ENCODE peak calls at places on chromosomes 7 and 10, in five cellular contexts. E, I, W, J and F are unnamed samples. For H3K4me1, the result is how much of the 10 kb centered on the place peaks cover.

GRCh38 chr7:1925973-1926907 is 256.2 kb downstream of the ELFN1 start:
- DNase-seq in E (no peak), I (no peak), W (no peak), J (peak), F (no peak)

GRCh38 chr10:110914411-110914810 is 4.6 kb downstream of the BBIP1 start:
- DNase-seq in E (no peak), I (no peak), W (no peak), J (no peak), F (no peak)

GRCh38 chr10:79454259-79454658 is 8.8 kb upstream of the ZCCHC24 start:
- DNase-seq in E (peak), I (no peak), W (no peak), J (no peak), F (no peak)

GRCh38 chr10:47261121-47261520 is 38.9 kb upstream of the GDF10 start:
- DNase-seq in E (no peak), I (no peak), W (no peak), J (peak), F (no peak)

GRCh38 chr7:16556359-16556758 is 29.7 kb downstream of the LRRC72 start:
- DNase-seq in E (no peak), I (no peak), W (no peak), J (no peak), F (no peak)

GRCh38 chr10:24952701-24953349 is 419 bp upstream of the PRTFDC1 start:
- DNase-seq in E (peak), I (peak), W (peak), J (peak), F (peak)

GRCh38 chr10:110151467-110151866 is 55.9 kb upstream of the MXI1 start:
- DNase-seq in E (no peak), I (no peak), W (no peak), J (no peak), F (no peak)

GRCh38 chr10:114346176-114347031 is 57.9 kb downstream of the AFAP1L2 start:
- DNase-seq in E (no peak), I (peak), W (no peak), J (no peak), F (no peak)

GRCh38 chr10:31125789-31126188 is 94.1 kb upstream of the ZNF438 start:
- DNase-seq in E (no peak), I (no peak), W (no peak), J (no peak), F (no peak)

GRCh38 chr10:5355762-5356478 is 8.8 kb upstream of the UCN3 start:
- DNase-seq in E (no peak), I (no peak), W (no peak), J (no peak), F (no peak)

GRCh38 chr7:127629268-127629854 is 11.4 kb upstream of the PAX4 start:
- DNase-seq in E (no peak), I (peak), W (no peak), J (peak), F (peak)

GRCh38 chr10:131090761-131091661 is 220.5 kb downstream of the TCERG1L start:
- DNase-seq in E (no peak), I (no peak), W (no peak), J (no peak), F (no peak)

GRCh38 chr7:99293650-99294049 is 21.0 kb downstream of the MYH16 start:
- DNase-seq in E (no peak), I (no peak), W (no peak), J (no peak), F (no peak)

GRCh38 chr10:93753621-93754250 is 4.0 kb upstream of the LGI1 start:
- DNase-seq in E (no peak), I (no peak), W (no peak), J (no peak), F (no peak)
- H3K4me1 ChIP-seq in E (under half), I (under half), W (under half), J (under half), F (under half)

DNA sequence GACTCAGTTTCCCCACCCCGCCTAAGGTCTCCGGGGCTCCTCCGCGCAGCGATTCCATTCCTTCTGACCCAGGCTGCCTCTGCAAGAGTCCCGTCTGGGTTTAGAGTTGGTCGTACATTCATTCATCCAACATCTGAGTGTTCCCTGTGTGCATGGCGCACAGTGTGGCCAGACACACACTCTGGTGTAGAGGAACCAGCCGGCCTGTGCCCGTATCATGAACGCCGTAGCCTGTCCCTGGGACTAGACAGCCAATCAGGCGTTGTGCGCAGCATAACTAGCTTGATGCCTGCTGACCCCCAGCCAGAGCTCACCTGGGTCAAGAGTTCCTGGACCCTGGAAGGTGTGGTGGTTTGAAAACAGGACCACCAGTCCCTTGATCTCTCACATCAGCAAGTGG is 20.9 kb upstream of the PDGFA start:
- DNase-seq in E (no peak), I (no peak), W (no peak), J (no peak), F (no peak)
- H3K4me1 ChIP-seq in E (under half), I (under half), W (under half), J (under half), F (under half)

DNA sequence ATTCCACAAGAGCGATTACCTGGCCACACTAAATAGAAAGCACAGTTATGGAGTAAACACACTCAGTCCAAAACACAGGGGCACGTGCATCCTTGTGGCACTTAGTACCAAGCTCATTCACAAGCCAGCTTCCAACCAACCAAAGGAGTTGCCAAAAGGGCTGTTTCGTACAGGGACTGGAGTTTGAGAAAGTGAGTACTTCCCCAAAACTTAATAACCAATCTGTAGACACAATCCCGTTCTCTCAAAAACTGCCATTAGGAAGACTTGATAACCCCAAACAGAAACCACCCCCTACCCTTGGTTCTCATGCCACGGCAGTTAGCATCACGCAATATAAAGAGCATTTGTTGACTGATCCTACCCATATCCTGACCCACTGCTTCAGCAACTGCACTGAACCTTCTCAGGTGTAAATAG is 166.2 kb upstream of the ASAH2 start:
- DNase-seq in E (peak), I (no peak), W (no peak), J (no peak), F (no peak)
- H3K4me1 ChIP-seq in E (under half), I (under half), W (under half), J (under half), F (under half)

DNA sequence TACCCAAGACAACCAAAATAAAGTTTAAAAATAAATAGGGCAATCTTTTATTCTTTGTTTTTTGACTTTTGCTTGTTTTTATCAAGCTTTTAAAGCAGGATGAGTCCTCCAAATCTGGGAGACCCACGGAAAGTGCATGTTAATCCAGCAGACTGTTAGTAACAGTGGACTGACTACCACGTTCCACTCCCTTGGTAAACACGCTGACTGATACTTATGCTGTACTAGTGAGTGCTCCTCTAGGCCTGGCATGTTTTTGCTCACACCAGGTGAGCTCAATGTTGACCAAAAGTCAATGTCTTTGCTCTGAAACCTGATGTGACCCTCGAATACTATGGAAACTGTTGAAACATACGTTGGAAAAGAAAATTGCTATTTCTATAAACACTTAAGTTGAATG is 88.4 kb downstream of the KIAA1549 start:
- DNase-seq in E (no peak), I (no peak), W (no peak), J (no peak), F (no peak)
- H3K4me1 ChIP-seq in E (under half), I (under half), W (under half), J (under half), F (under half)

GRCh38 chr10:120349069-120349468 is 108.0 kb upstream of the PLPP4 start:
- DNase-seq in E (no peak), I (no peak), W (no peak), J (no peak), F (no peak)
- H3K4me1 ChIP-seq in E (under half), I (under half), W (under half), J (under half), F (under half)

GRCh38 chr10:128024426-128024825 is 101.8 kb downstream of the MKI67 start:
- DNase-seq in E (no peak), I (peak), W (no peak), J (no peak), F (peak)

GRCh38 chr10:128026620-128027281 is 99.5 kb downstream of the MKI67 start:
- DNase-seq in E (no peak), I (no peak), W (no peak), J (no peak), F (no peak)

GRCh38 chr10:128027306-128027705 is 98.9 kb downstream of the MKI67 start:
- DNase-seq in E (no peak), I (peak), W (no peak), J (no peak), F (no peak)

GRCh38 chr10:128025951-128026350 is 100.3 kb downstream of the MKI67 start:
- DNase-seq in E (no peak), I (no peak), W (no peak), J (no peak), F (no peak)

GRCh38 chr10:128025437-128025836 is 100.8 kb downstream of the MKI67 start:
- DNase-seq in E (no peak), I (peak), W (no peak), J (no peak), F (peak)
- H3K4me1 ChIP-seq in E (under half), I (under half), W (under half), J (under half), F (under half)